ENCODE peak calls at places on chromosomes 13 and 19, in five cellular contexts. H is lung, W is globus pallidus, C is HEK293T, P is hepatocyte. X is an unnamed sample.

GRCh38 chr13:73973156-73973555 is 161.0 kb downstream of the KLF12 start:
- DNase-seq in C (no peak), H (no peak), W (no peak), P (no peak), X (no peak)

GRCh38 chr19:54448037-54448773 is 794 bp upstream of the LENG8 start:
- DNase-seq in P (peak), W (peak), H (peak), C (peak), X (peak)

GRCh38 chr13:94186470-94186869 is 293.0 kb downstream of the DCT start:
- DNase-seq in C (no peak), W (no peak), P (no peak), H (no peak), X (no peak)

GRCh38 chr19:16715613-16716012 is 4.0 kb upstream of the NWD1 start:
- DNase-seq in W (no peak), H (no peak), C (no peak), P (no peak), X (no peak)

GRCh38 chr13:59774511-59774911 is 389.2 kb downstream of the DIAPH3 start:
- DNase-seq in H (no peak), C (no peak), P (peak), W (no peak), X (peak)

GRCh38 chr19:703651-704446 is 4.9 kb upstream of the PALM start:
- DNase-seq in C (peak), P (peak), H (peak), W (no peak), X (peak)

GRCh38 chr13:43261018-43261417 is 237.6 kb downstream of the DNAJC15 start:
- DNase-seq in W (no peak), H (no peak), P (no peak), C (no peak), X (peak)

GRCh38 chr19:18593367-18594095 is 4.9 kb downstream of the REX1BD start:
- DNase-seq in P (no peak), C (peak), W (no peak), H (no peak), X (no peak)

GRCh38 chr19:39038098-39038497 is 5.7 kb upstream of the FBXO27 start:
- DNase-seq in W (peak), P (peak), H (peak), C (peak), X (peak)

GRCh38 chr13:29763426-29764180 is 86.8 kb downstream of the UBL3 start:
- DNase-seq in P (no peak), H (no peak), C (no peak), W (no peak), X (no peak)

GRCh38 chr19:52991484-52991883 is 22.2 kb upstream of the ERVV-1 start:
- DNase-seq in P (no peak), H (no peak), W (no peak), C (no peak), X (peak)

GRCh38 chr13:74889321-74889720 is 592.6 kb downstream of the TBC1D4 start:
- DNase-seq in C (no peak), W (no peak), H (no peak), P (no peak), X (no peak)

GRCh38 chr13:32381539-32381938 is 46.4 kb downstream of the N4BP2L1 start:
- DNase-seq in C (peak), H (no peak), W (peak), P (peak), X (peak)

GRCh38 chr13:42066542-42066941 is 18.1 kb downstream of the DGKH start:
- DNase-seq in H (no peak), W (no peak), C (no peak), P (no peak), X (peak)

X was measured in trophoblast cell.